ENCODE peak calls at places on chromosomes 7 and 10, in four cellular contexts. One of them, this sample, is unnamed.
A peak's percentile ranks its signal among the peaks of the same experiment; 100 is the strongest.

GRCh38 chr10:112115781-112116385 is 67.7 kb downstream of the GPAM start:
- DNase-seq in mammary epithelial cell: peak; percentile 7
- DNase-seq in PC-3: peak; percentile 53
- DNase-seq in GM23248: peak; percentile 64
- DNase-seq in this sample: no peak

GRCh38 chr7:44145419-44145968 is 4.4 kb upstream of the MYL7 start:
- DNase-seq in mammary epithelial cell: no peak
- DNase-seq in PC-3: no peak
- DNase-seq in GM23248: no peak
- DNase-seq in this sample: no peak

GRCh38 chr10:76297787-76298281 is 866.4 kb downstream of the LRMDA start:
- DNase-seq in mammary epithelial cell: no peak
- DNase-seq in PC-3: no peak
- DNase-seq in GM23248: no peak
- DNase-seq in this sample: no peak

GRCh38 chr7:119482209-119482608 is 790.8 kb upstream of the KCND2 start:
- DNase-seq in mammary epithelial cell: peak; percentile 11
- DNase-seq in PC-3: peak; percentile 50
- DNase-seq in GM23248: peak; percentile 13
- DNase-seq in this sample: peak; percentile 15

GRCh38 chr10:88289342-88289741 is 293.8 kb downstream of the RNLS start:
- DNase-seq in mammary epithelial cell: peak; percentile 31
- DNase-seq in PC-3: no peak
- DNase-seq in GM23248: peak; percentile 47
- DNase-seq in this sample: no peak

GRCh38 chr7:20269726-20270125 is 52.5 kb upstream of the MACC1 start:
- DNase-seq in mammary epithelial cell: peak; percentile 34
- DNase-seq in PC-3: peak; percentile 5
- DNase-seq in GM23248: peak; percentile 27
- DNase-seq in this sample: no peak

GRCh38 chr7:104652434-104652833 is 324.0 kb downstream of the LHFPL3 start:
- DNase-seq in mammary epithelial cell: no peak
- DNase-seq in PC-3: no peak
- DNase-seq in GM23248: no peak
- DNase-seq in this sample: no peak

GRCh38 chr7:2947381-2947780 is 96.3 kb downstream of the CARD11 start:
- DNase-seq in mammary epithelial cell: no peak
- DNase-seq in PC-3: no peak
- DNase-seq in GM23248: no peak
- DNase-seq in this sample: no peak

GRCh38 chr7:515628-516027 is 4.0 kb downstream of the PDGFA start:
- DNase-seq in mammary epithelial cell: no peak
- DNase-seq in PC-3: no peak
- DNase-seq in GM23248: no peak
- DNase-seq in this sample: no peak

GRCh38 chr7:111752022-111752582 is 189.8 kb upstream of the IMMP2L start:
- DNase-seq in mammary epithelial cell: peak; percentile 30
- DNase-seq in PC-3: peak; percentile 76
- DNase-seq in GM23248: peak; percentile 67
- DNase-seq in this sample: no peak

GRCh38 chr10:95178797-95179196 is 15.2 kb upstream of the ACSM6 start:
- DNase-seq in mammary epithelial cell: no peak
- DNase-seq in PC-3: no peak
- DNase-seq in GM23248: no peak
- DNase-seq in this sample: no peak

GRCh38 chr10:95183132-95183450 is 10.9 kb upstream of the ACSM6 start:
- DNase-seq in mammary epithelial cell: no peak
- DNase-seq in PC-3: no peak
- DNase-seq in GM23248: no peak
- DNase-seq in this sample: no peak

GRCh38 chr10:95181731-95182130 is 12.3 kb upstream of the ACSM6 start:
- DNase-seq in mammary epithelial cell: no peak
- DNase-seq in PC-3: peak; percentile 59
- DNase-seq in GM23248: peak; percentile 42
- DNase-seq in this sample: no peak

GRCh38 chr10:95187617-95188016 is 6.4 kb upstream of the ACSM6 start:
- DNase-seq in mammary epithelial cell: no peak
- DNase-seq in PC-3: no peak
- DNase-seq in GM23248: no peak
- DNase-seq in this sample: no peak

GRCh38 chr10:95183451-95184230 is 10.4 kb upstream of the ACSM6 start:
- DNase-seq in mammary epithelial cell: peak; percentile 70
- DNase-seq in PC-3: peak; percentile 85
- DNase-seq in GM23248: peak; percentile 88
- DNase-seq in this sample: peak; percentile 78
- TF ChIP-seq EZH2 in mammary epithelial cell: no peak
- TF ChIP-seq EZH2 in PC-3: no peak
- TF ChIP-seq EZH2 in GM23248: no peak
- TF ChIP-seq EZH2 in this sample: no peak

GRCh38 chr10:100006241-100006886 is 3.4 kb downstream of the DNMBP start:
- DNase-seq in mammary epithelial cell: peak; percentile 95
- DNase-seq in PC-3: peak; percentile 91
- DNase-seq in GM23248: peak; percentile 98
- DNase-seq in this sample: peak; percentile 31
- H3K27ac ChIP-seq in mammary epithelial cell: peak overlapping the region; percentile 77
- H3K27ac ChIP-seq in PC-3: peak overlapping the region; percentile 95
- H3K27ac ChIP-seq in GM23248: peak overlapping the region; percentile 86
- H3K27ac ChIP-seq in this sample: peak overlapping the region; percentile 93

GRCh38 chr10:77637986-77638765 is 568 bp upstream of the KCNMA1 start:
- DNase-seq in mammary epithelial cell: peak; percentile 57
- DNase-seq in PC-3: peak; percentile 78
- DNase-seq in GM23248: peak; percentile 78
- DNase-seq in this sample: no peak
- TF ChIP-seq EZH2 in mammary epithelial cell: no peak
- TF ChIP-seq EZH2 in PC-3: no peak
- TF ChIP-seq EZH2 in GM23248: no peak
- TF ChIP-seq EZH2 in this sample: no peak

DNA sequence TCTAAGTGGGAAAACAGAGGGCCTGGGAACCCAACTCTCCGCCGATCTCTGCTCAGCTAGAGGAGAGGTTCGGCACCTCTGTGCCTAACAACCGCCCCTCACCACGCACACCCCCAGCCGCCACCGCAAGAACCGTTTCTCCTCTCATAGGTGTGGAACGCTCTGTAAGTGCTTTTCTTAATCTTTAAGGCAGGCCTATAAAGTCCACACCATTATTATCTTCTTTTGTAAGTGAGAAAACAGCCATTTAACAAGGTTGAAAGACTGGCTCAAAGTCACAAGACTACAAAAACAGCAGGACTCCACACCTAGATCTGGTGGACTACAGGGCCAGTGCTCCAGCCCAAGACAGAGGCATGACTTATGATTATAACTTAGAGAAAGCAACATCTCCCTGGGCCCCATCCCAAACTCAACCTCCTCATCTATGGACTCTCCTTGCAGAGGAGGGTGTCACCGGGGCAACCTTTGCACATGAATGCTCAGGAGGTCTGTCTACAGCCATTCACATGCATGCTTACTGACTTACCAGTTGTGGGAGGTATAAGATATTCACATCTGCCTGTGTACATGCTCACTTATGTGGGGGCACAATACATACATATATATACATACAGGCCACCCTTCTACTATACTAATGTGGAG is 7.9 kb upstream of the NKX2-3 start:
- DNase-seq in mammary epithelial cell: no peak
- DNase-seq in PC-3: no peak
- DNase-seq in GM23248: no peak
- DNase-seq in this sample: no peak
- H3K27ac ChIP-seq in mammary epithelial cell: no peak overlapping the region
- H3K27ac ChIP-seq in PC-3: no peak overlapping the region
- H3K27ac ChIP-seq in GM23248: no peak overlapping the region
- H3K27ac ChIP-seq in this sample: no peak overlapping the region

GRCh38 chr10:124791378-124792348 is at the start of gene EEF1AKMT2:
- DNase-seq in mammary epithelial cell: peak; percentile 82
- DNase-seq in PC-3: peak; percentile 79
- DNase-seq in GM23248: peak; percentile 88
- DNase-seq in this sample: peak; percentile 79
- TF ChIP-seq EZH2 in mammary epithelial cell: no peak
- TF ChIP-seq EZH2 in PC-3: no peak
- TF ChIP-seq EZH2 in GM23248: no peak
- TF ChIP-seq EZH2 in this sample: no peak

This sample was measured in PC-9.